ENCODE peak calls at places on chromosomes 4 and X, in five cellular contexts. One of them, this sample, is unnamed.

GRCh38 chr4:22736912-22737311 is 44.2 kb downstream of the GBA3 start:
- DNase-seq in dorsolateral prefrontal cortex: no peak
- DNase-seq in AG08396: no peak
- DNase-seq in stimulated activated CD8-positive, alpha-beta memory T cell treated with anti-CD3 and anti-CD28 coated beads, Interleukin-7, amount 100 ng/mL, for 48 hours: no peak
- DNase-seq in stimulated activated naive CD4-positive, alpha-beta T cell treated with Interleukin-2 at 50 U/mL for 16 hours: no peak
- DNase-seq in this sample: no peak

GRCh38 chr4:185801471-185801870 is 10.5 kb downstream of the SORBS2 start:
- DNase-seq in AG08396: no peak
- DNase-seq in dorsolateral prefrontal cortex: no peak
- DNase-seq in stimulated activated naive CD4-positive, alpha-beta T cell treated with Interleukin-2 at 50 U/mL for 16 hours: no peak
- DNase-seq in stimulated activated CD8-positive, alpha-beta memory T cell treated with anti-CD3 and anti-CD28 coated beads, Interleukin-7, amount 100 ng/mL, for 48 hours: no peak
- DNase-seq in this sample: no peak

GRCh38 chr4:4430492-4431195 is 43.7 kb downstream of the NSG1 start:
- DNase-seq in stimulated activated naive CD4-positive, alpha-beta T cell treated with Interleukin-2 at 50 U/mL for 16 hours: peak; percentile 29
- DNase-seq in stimulated activated CD8-positive, alpha-beta memory T cell treated with anti-CD3 and anti-CD28 coated beads, Interleukin-7, amount 100 ng/mL, for 48 hours: peak; percentile 9
- DNase-seq in AG08396: peak; percentile 90
- DNase-seq in dorsolateral prefrontal cortex: no peak
- DNase-seq in this sample: no peak

GRCh38 chrX:41408576-41408975 is 38.6 kb upstream of the NYX start:
- DNase-seq in AG08396: no peak
- DNase-seq in dorsolateral prefrontal cortex: no peak
- DNase-seq in stimulated activated naive CD4-positive, alpha-beta T cell treated with Interleukin-2 at 50 U/mL for 16 hours: no peak
- DNase-seq in stimulated activated CD8-positive, alpha-beta memory T cell treated with anti-CD3 and anti-CD28 coated beads, Interleukin-7, amount 100 ng/mL, for 48 hours: no peak
- DNase-seq in this sample: no peak

GRCh38 chr4:76091052-76091451 is 16.5 kb downstream of the ART3 start:
- DNase-seq in stimulated activated CD8-positive, alpha-beta memory T cell treated with anti-CD3 and anti-CD28 coated beads, Interleukin-7, amount 100 ng/mL, for 48 hours: no peak
- DNase-seq in dorsolateral prefrontal cortex: no peak
- DNase-seq in AG08396: no peak
- DNase-seq in stimulated activated naive CD4-positive, alpha-beta T cell treated with Interleukin-2 at 50 U/mL for 16 hours: no peak
- DNase-seq in this sample: no peak

GRCh38 chrX:12113321-12113720 is 25.0 kb upstream of the FRMPD4 start:
- DNase-seq in stimulated activated CD8-positive, alpha-beta memory T cell treated with anti-CD3 and anti-CD28 coated beads, Interleukin-7, amount 100 ng/mL, for 48 hours: no peak
- DNase-seq in dorsolateral prefrontal cortex: no peak
- DNase-seq in stimulated activated naive CD4-positive, alpha-beta T cell treated with Interleukin-2 at 50 U/mL for 16 hours: no peak
- DNase-seq in AG08396: no peak
- DNase-seq in this sample: no peak

GRCh38 chr4:67580577-67580976 is 22.1 kb downstream of the STAP1 start:
- DNase-seq in AG08396: no peak
- DNase-seq in stimulated activated naive CD4-positive, alpha-beta T cell treated with Interleukin-2 at 50 U/mL for 16 hours: no peak
- DNase-seq in stimulated activated CD8-positive, alpha-beta memory T cell treated with anti-CD3 and anti-CD28 coated beads, Interleukin-7, amount 100 ng/mL, for 48 hours: no peak
- DNase-seq in dorsolateral prefrontal cortex: no peak
- DNase-seq in this sample: no peak

GRCh38 chr4:163542275-163542674 is 47.8 kb downstream of the TMA16 start:
- DNase-seq in dorsolateral prefrontal cortex: no peak
- DNase-seq in AG08396: no peak
- DNase-seq in stimulated activated naive CD4-positive, alpha-beta T cell treated with Interleukin-2 at 50 U/mL for 16 hours: no peak
- DNase-seq in stimulated activated CD8-positive, alpha-beta memory T cell treated with anti-CD3 and anti-CD28 coated beads, Interleukin-7, amount 100 ng/mL, for 48 hours: no peak
- DNase-seq in this sample: no peak

GRCh38 chr4:3204021-3204431 is 44.9 kb upstream of the MSANTD1 start:
- DNase-seq in AG08396: peak; percentile 76
- DNase-seq in stimulated activated CD8-positive, alpha-beta memory T cell treated with anti-CD3 and anti-CD28 coated beads, Interleukin-7, amount 100 ng/mL, for 48 hours: no peak
- DNase-seq in stimulated activated naive CD4-positive, alpha-beta T cell treated with Interleukin-2 at 50 U/mL for 16 hours: no peak
- DNase-seq in dorsolateral prefrontal cortex: no peak
- DNase-seq in this sample: no peak

GRCh38 chr4:36026348-36026747 is 218.0 kb downstream of the ARAP2 start:
- DNase-seq in stimulated activated naive CD4-positive, alpha-beta T cell treated with Interleukin-2 at 50 U/mL for 16 hours: no peak
- DNase-seq in dorsolateral prefrontal cortex: no peak
- DNase-seq in stimulated activated CD8-positive, alpha-beta memory T cell treated with anti-CD3 and anti-CD28 coated beads, Interleukin-7, amount 100 ng/mL, for 48 hours: no peak
- DNase-seq in AG08396: no peak
- DNase-seq in this sample: no peak

GRCh38 chr4:118557298-118557851 is 127.8 kb upstream of the METTL14 start:
- DNase-seq in stimulated activated naive CD4-positive, alpha-beta T cell treated with Interleukin-2 at 50 U/mL for 16 hours: no peak
- DNase-seq in AG08396: peak; percentile 30
- DNase-seq in dorsolateral prefrontal cortex: no peak
- DNase-seq in stimulated activated CD8-positive, alpha-beta memory T cell treated with anti-CD3 and anti-CD28 coated beads, Interleukin-7, amount 100 ng/mL, for 48 hours: no peak
- DNase-seq in this sample: no peak

This sample was measured in nucleus accumbens.